ENCODE peak calls at places on chromosomes 4 and X, in eight cellular contexts. One of them, this sample, is unnamed. For H3K4me1, the result is how much of the 10 kb centered on the place peaks cover.

GRCh38 chr4:613126-613525 is 12.2 kb upstream of the PDE6B start:
- DNase-seq in A549: no peak
- DNase-seq in testis: no peak
- DNase-seq in lower lobe of right lung: no peak
- DNase-seq in GM23338: no peak
- DNase-seq in uterus: no peak
- DNase-seq in left ventricle myocardium inferior: no peak
- DNase-seq in fibroblast of lung: no peak
- DNase-seq in this sample: no peak

GRCh38 chr4:109334129-109334528 is 31.7 kb upstream of the COL25A1 start:
- DNase-seq in A549: no peak
- DNase-seq in testis: no peak
- DNase-seq in lower lobe of right lung: no peak
- DNase-seq in GM23338: no peak
- DNase-seq in uterus: no peak
- DNase-seq in left ventricle myocardium inferior: no peak
- DNase-seq in fibroblast of lung: peak
- DNase-seq in this sample: no peak

GRCh38 chrX:115602308-115602707 is 41.3 kb downstream of the PLS3 start:
- DNase-seq in A549: no peak
- DNase-seq in testis: no peak
- DNase-seq in lower lobe of right lung: no peak
- DNase-seq in GM23338: no peak
- DNase-seq in uterus: no peak
- DNase-seq in left ventricle myocardium inferior: no peak
- DNase-seq in fibroblast of lung: no peak
- DNase-seq in this sample: no peak

GRCh38 chrX:75547783-75548182 is 24.9 kb upstream of the ZDHHC15 start:
- DNase-seq in A549: no peak
- DNase-seq in testis: peak
- DNase-seq in lower lobe of right lung: peak
- DNase-seq in GM23338: no peak
- DNase-seq in uterus: no peak
- DNase-seq in left ventricle myocardium inferior: peak
- DNase-seq in fibroblast of lung: peak
- DNase-seq in this sample: no peak

GRCh38 chr4:1505511-1506451 is 99.5 kb upstream of the NKX1-1 start:
- DNase-seq in A549: no peak
- DNase-seq in testis: no peak
- DNase-seq in lower lobe of right lung: peak
- DNase-seq in GM23338: no peak
- DNase-seq in uterus: peak
- DNase-seq in left ventricle myocardium inferior: no peak
- DNase-seq in fibroblast of lung: no peak
- DNase-seq in this sample: no peak

GRCh38 chrX:51006068-51006467 is 95.5 kb downstream of the BMP15 start:
- DNase-seq in A549: no peak
- DNase-seq in testis: no peak
- DNase-seq in lower lobe of right lung: no peak
- DNase-seq in GM23338: no peak
- DNase-seq in uterus: no peak
- DNase-seq in left ventricle myocardium inferior: no peak
- DNase-seq in fibroblast of lung: no peak
- DNase-seq in this sample: no peak

GRCh38 chr4:104941661-104942062 is 205.0 kb upstream of the TET2 start:
- DNase-seq in A549: no peak
- DNase-seq in testis: no peak
- DNase-seq in lower lobe of right lung: no peak
- DNase-seq in GM23338: no peak
- DNase-seq in uterus: no peak
- DNase-seq in left ventricle myocardium inferior: no peak
- DNase-seq in fibroblast of lung: peak
- DNase-seq in this sample: no peak

GRCh38 chr4:87274327-87274726 is 48.4 kb downstream of the HSD17B13 start:
- DNase-seq in A549: no peak
- DNase-seq in testis: no peak
- DNase-seq in lower lobe of right lung: no peak
- DNase-seq in GM23338: no peak
- DNase-seq in uterus: no peak
- DNase-seq in left ventricle myocardium inferior: no peak
- DNase-seq in fibroblast of lung: no peak
- DNase-seq in this sample: no peak

GRCh38 chr4:105548483-105548882 is 3.9 kb upstream of the ARHGEF38 start:
- DNase-seq in A549: peak
- DNase-seq in testis: no peak
- DNase-seq in lower lobe of right lung: no peak
- DNase-seq in GM23338: no peak
- DNase-seq in uterus: no peak
- DNase-seq in left ventricle myocardium inferior: no peak
- DNase-seq in fibroblast of lung: peak
- DNase-seq in this sample: peak

GRCh38 chr4:52670121-52670520 is 11.0 kb upstream of the USP46 start:
- DNase-seq in A549: no peak
- DNase-seq in testis: no peak
- DNase-seq in lower lobe of right lung: no peak
- DNase-seq in GM23338: no peak
- DNase-seq in uterus: no peak
- DNase-seq in left ventricle myocardium inferior: no peak
- DNase-seq in fibroblast of lung: no peak
- DNase-seq in this sample: no peak

GRCh38 chr4:54228064-54228527 is 997 bp upstream of the PDGFRA start:
- DNase-seq in A549: peak
- DNase-seq in testis: peak
- DNase-seq in lower lobe of right lung: peak
- DNase-seq in GM23338: peak
- DNase-seq in uterus: peak
- DNase-seq in left ventricle myocardium inferior: peak
- DNase-seq in fibroblast of lung: peak
- DNase-seq in this sample: peak

GRCh38 chr4:11743961-11744360 is 315.3 kb upstream of the HS3ST1 start:
- DNase-seq in A549: no peak
- DNase-seq in testis: no peak
- DNase-seq in lower lobe of right lung: no peak
- DNase-seq in GM23338: no peak
- DNase-seq in uterus: no peak
- DNase-seq in left ventricle myocardium inferior: no peak
- DNase-seq in fibroblast of lung: no peak
- DNase-seq in this sample: no peak

GRCh38 chrX:107483976-107484726 is 34.7 kb downstream of the FRMPD3 start:
- DNase-seq in A549: no peak
- DNase-seq in testis: peak
- DNase-seq in lower lobe of right lung: no peak
- DNase-seq in GM23338: peak
- DNase-seq in uterus: peak
- DNase-seq in left ventricle myocardium inferior: peak
- DNase-seq in fibroblast of lung: peak
- DNase-seq in this sample: peak

GRCh38 chr4:128718793-128719192 is 90.7 kb upstream of the JADE1 start:
- DNase-seq in A549: no peak
- DNase-seq in testis: no peak
- DNase-seq in lower lobe of right lung: no peak
- DNase-seq in GM23338: no peak
- DNase-seq in uterus: no peak
- DNase-seq in left ventricle myocardium inferior: no peak
- DNase-seq in fibroblast of lung: peak
- DNase-seq in this sample: peak

DNA sequence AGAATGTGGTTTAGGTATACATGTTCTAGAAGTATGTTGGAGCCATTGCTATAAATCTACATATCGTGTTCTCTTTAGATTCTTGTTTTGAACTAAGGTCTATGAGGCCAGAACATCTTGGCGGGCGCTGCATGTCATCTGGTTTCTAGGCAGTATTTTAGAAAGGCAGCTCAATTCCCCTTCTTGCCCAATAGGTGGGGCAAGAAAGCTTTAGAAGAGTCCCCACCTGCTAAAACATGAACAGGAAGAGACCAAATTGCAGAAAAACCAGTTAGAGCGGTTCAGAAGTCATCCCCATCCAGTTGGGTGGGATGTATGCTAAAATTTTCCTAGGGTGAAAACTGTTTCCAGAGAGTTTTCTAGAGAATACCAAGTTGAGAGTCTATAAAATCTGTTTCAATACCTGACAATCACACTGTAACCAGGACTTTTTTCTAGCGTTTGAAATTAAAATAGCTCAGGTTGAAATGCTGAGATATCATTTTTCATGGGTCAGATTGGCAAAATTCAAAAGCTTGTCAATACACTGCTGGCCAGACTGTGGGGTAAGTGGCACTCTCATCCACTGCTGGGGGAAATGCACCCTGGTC is 17.5 kb upstream of the SH3KBP1 start:
- DNase-seq in A549: peak
- DNase-seq in testis: peak
- DNase-seq in lower lobe of right lung: no peak
- DNase-seq in GM23338: peak
- DNase-seq in uterus: no peak
- DNase-seq in left ventricle myocardium inferior: no peak
- DNase-seq in fibroblast of lung: peak
- DNase-seq in this sample: peak
- TF ChIP-seq CTCF in A549: peak
- TF ChIP-seq CTCF in testis: peak
- TF ChIP-seq CTCF in lower lobe of right lung: peak
- TF ChIP-seq CTCF in GM23338: peak
- TF ChIP-seq CTCF in uterus: peak
- TF ChIP-seq CTCF in left ventricle myocardium inferior: peak
- TF ChIP-seq CTCF in fibroblast of lung: peak
- TF ChIP-seq CTCF in this sample: peak

GRCh38 chr4:10091531-10092181 is 24.9 kb downstream of the WDR1 start:
- DNase-seq in A549: no peak
- DNase-seq in testis: no peak
- DNase-seq in lower lobe of right lung: peak
- DNase-seq in GM23338: no peak
- DNase-seq in uterus: no peak
- DNase-seq in left ventricle myocardium inferior: peak
- DNase-seq in fibroblast of lung: no peak
- DNase-seq in this sample: no peak
- H3K4me1 ChIP-seq in A549: under half
- H3K4me1 ChIP-seq in testis: under half
- H3K4me1 ChIP-seq in lower lobe of right lung: half or more
- H3K4me1 ChIP-seq in GM23338: under half
- H3K4me1 ChIP-seq in uterus: under half
- H3K4me1 ChIP-seq in left ventricle myocardium inferior: half or more
- H3K4me1 ChIP-seq in fibroblast of lung: under half
- H3K4me1 ChIP-seq in this sample: under half

GRCh38 chr4:95637047-95637600 is 88.4 kb upstream of the UNC5C start:
- DNase-seq in A549: peak
- DNase-seq in testis: peak
- DNase-seq in lower lobe of right lung: no peak
- DNase-seq in GM23338: peak
- DNase-seq in uterus: no peak
- DNase-seq in left ventricle myocardium inferior: no peak
- DNase-seq in fibroblast of lung: peak
- DNase-seq in this sample: peak
- TF ChIP-seq CTCF in A549: peak
- TF ChIP-seq CTCF in testis: peak
- TF ChIP-seq CTCF in lower lobe of right lung: peak
- TF ChIP-seq CTCF in GM23338: peak
- TF ChIP-seq CTCF in uterus: peak
- TF ChIP-seq CTCF in left ventricle myocardium inferior: peak
- TF ChIP-seq CTCF in fibroblast of lung: peak
- TF ChIP-seq CTCF in this sample: peak

GRCh38 chr4:118829107-118829506 is 6.8 kb downstream of the SEC24D start:
- DNase-seq in A549: no peak
- DNase-seq in testis: no peak
- DNase-seq in lower lobe of right lung: no peak
- DNase-seq in GM23338: no peak
- DNase-seq in uterus: no peak
- DNase-seq in left ventricle myocardium inferior: no peak
- DNase-seq in fibroblast of lung: no peak
- DNase-seq in this sample: no peak
- H3K4me1 ChIP-seq in A549: under half
- H3K4me1 ChIP-seq in testis: under half
- H3K4me1 ChIP-seq in lower lobe of right lung: under half
- H3K4me1 ChIP-seq in GM23338: under half
- H3K4me1 ChIP-seq in uterus: under half
- H3K4me1 ChIP-seq in left ventricle myocardium inferior: half or more
- H3K4me1 ChIP-seq in fibroblast of lung: under half
- H3K4me1 ChIP-seq in this sample: under half

GRCh38 chrX:131763674-131764073 is 219.8 kb downstream of the OR13H1 start:
- DNase-seq in A549: peak
- DNase-seq in testis: no peak
- DNase-seq in lower lobe of right lung: no peak
- DNase-seq in GM23338: no peak
- DNase-seq in uterus: peak
- DNase-seq in left ventricle myocardium inferior: no peak
- DNase-seq in fibroblast of lung: peak
- DNase-seq in this sample: peak
- TF ChIP-seq CTCF in A549: peak
- TF ChIP-seq CTCF in testis: no peak
- TF ChIP-seq CTCF in lower lobe of right lung: no peak
- TF ChIP-seq CTCF in GM23338: no peak
- TF ChIP-seq CTCF in uterus: peak
- TF ChIP-seq CTCF in left ventricle myocardium inferior: no peak
- TF ChIP-seq CTCF in fibroblast of lung: no peak
- TF ChIP-seq CTCF in this sample: no peak

GRCh38 chr4:152456609-152457008 is 79.3 kb downstream of the FBXW7 start:
- DNase-seq in A549: no peak
- DNase-seq in testis: no peak
- DNase-seq in lower lobe of right lung: no peak
- DNase-seq in GM23338: no peak
- DNase-seq in uterus: no peak
- DNase-seq in left ventricle myocardium inferior: no peak
- DNase-seq in fibroblast of lung: peak
- DNase-seq in this sample: no peak
- H3K4me1 ChIP-seq in A549: under half
- H3K4me1 ChIP-seq in testis: under half
- H3K4me1 ChIP-seq in lower lobe of right lung: under half
- H3K4me1 ChIP-seq in GM23338: under half
- H3K4me1 ChIP-seq in uterus: under half
- H3K4me1 ChIP-seq in left ventricle myocardium inferior: under half
- H3K4me1 ChIP-seq in fibroblast of lung: under half
- H3K4me1 ChIP-seq in this sample: under half

GRCh38 chrX:139864613-139865012 is 68.2 kb downstream of the ATP11C start:
- DNase-seq in A549: no peak
- DNase-seq in testis: no peak
- DNase-seq in lower lobe of right lung: no peak
- DNase-seq in GM23338: no peak
- DNase-seq in uterus: no peak
- DNase-seq in left ventricle myocardium inferior: no peak
- DNase-seq in fibroblast of lung: no peak
- DNase-seq in this sample: no peak

DNA sequence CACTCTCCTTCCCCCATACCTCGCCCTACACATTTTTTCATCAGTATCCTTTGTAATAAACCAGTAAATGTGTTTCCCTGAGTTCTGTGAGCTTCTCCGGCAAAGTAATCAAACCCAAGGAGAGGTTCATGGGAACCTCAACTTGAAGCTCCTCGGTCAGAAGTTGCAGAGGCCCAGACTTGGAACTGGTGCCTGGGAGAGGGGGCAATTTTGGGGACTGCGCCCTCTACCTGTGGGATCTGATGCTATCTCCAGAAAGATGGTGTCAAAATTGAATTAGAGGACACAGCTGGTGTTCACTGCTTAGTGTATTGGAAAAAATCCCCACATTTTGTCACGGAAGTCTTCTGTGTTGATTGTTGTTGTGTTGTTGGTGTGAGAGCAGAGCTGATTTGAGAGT is 70.6 kb downstream of the ATP11C start:
- DNase-seq in A549: no peak
- DNase-seq in testis: no peak
- DNase-seq in lower lobe of right lung: no peak
- DNase-seq in GM23338: no peak
- DNase-seq in uterus: no peak
- DNase-seq in left ventricle myocardium inferior: no peak
- DNase-seq in fibroblast of lung: no peak
- DNase-seq in this sample: no peak
- TF ChIP-seq CTCF in A549: no peak
- TF ChIP-seq CTCF in testis: no peak
- TF ChIP-seq CTCF in lower lobe of right lung: no peak
- TF ChIP-seq CTCF in GM23338: peak
- TF ChIP-seq CTCF in uterus: no peak
- TF ChIP-seq CTCF in left ventricle myocardium inferior: no peak
- TF ChIP-seq CTCF in fibroblast of lung: no peak
- TF ChIP-seq CTCF in this sample: peak

GRCh38 chrX:13001097-13001496 is 26.2 kb downstream of the TMSB4X start:
- DNase-seq in A549: no peak
- DNase-seq in testis: no peak
- DNase-seq in lower lobe of right lung: no peak
- DNase-seq in GM23338: no peak
- DNase-seq in uterus: no peak
- DNase-seq in left ventricle myocardium inferior: no peak
- DNase-seq in fibroblast of lung: no peak
- DNase-seq in this sample: no peak
- H3K4me1 ChIP-seq in A549: half or more
- H3K4me1 ChIP-seq in testis: under half
- H3K4me1 ChIP-seq in lower lobe of right lung: under half
- H3K4me1 ChIP-seq in GM23338: under half
- H3K4me1 ChIP-seq in uterus: under half
- H3K4me1 ChIP-seq in left ventricle myocardium inferior: under half
- H3K4me1 ChIP-seq in fibroblast of lung: under half
- H3K4me1 ChIP-seq in this sample: under half